ENCODE peak calls at places on chromosomes 6 and 20, in ten cellular contexts. One of them, this sample, is unnamed.

GRCh38 chr20:17622086-17622850 is 52.4 kb downstream of the DSTN start:
- DNase-seq in heart left ventricle: no peak
- DNase-seq in A673: no peak
- DNase-seq in HFF-Myc: no peak
- DNase-seq in BE2C: no peak
- DNase-seq in fibroblast of the aortic adventitia: no peak
- DNase-seq in HepG2: no peak
- DNase-seq in PC-3: no peak
- DNase-seq in tibial artery: peak; percentile 9
- DNase-seq in epithelial cell of proximal tubule: no peak
- DNase-seq in this sample: no peak

GRCh38 chr6:9606435-9607134 is 808.3 kb downstream of the TFAP2A start:
- DNase-seq in HFF-Myc: no peak
- DNase-seq in tibial artery: no peak
- DNase-seq in A673: no peak
- DNase-seq in heart left ventricle: no peak
- DNase-seq in BE2C: no peak
- DNase-seq in PC-3: no peak
- DNase-seq in fibroblast of the aortic adventitia: no peak
- DNase-seq in HepG2: no peak
- DNase-seq in epithelial cell of proximal tubule: no peak
- DNase-seq in this sample: no peak

GRCh38 chr6:29355603-29356002 is 13.1 kb downstream of the OR5V1 start:
- DNase-seq in PC-3: no peak
- DNase-seq in fibroblast of the aortic adventitia: no peak
- DNase-seq in A673: no peak
- DNase-seq in BE2C: no peak
- DNase-seq in tibial artery: no peak
- DNase-seq in HepG2: no peak
- DNase-seq in epithelial cell of proximal tubule: no peak
- DNase-seq in heart left ventricle: no peak
- DNase-seq in HFF-Myc: no peak
- DNase-seq in this sample: no peak

GRCh38 chr6:132764370-132764769 is 6.7 kb upstream of the VNN2 start:
- DNase-seq in heart left ventricle: no peak
- DNase-seq in HFF-Myc: no peak
- DNase-seq in PC-3: peak; percentile 92
- DNase-seq in epithelial cell of proximal tubule: peak; percentile 94
- DNase-seq in BE2C: no peak
- DNase-seq in tibial artery: no peak
- DNase-seq in HepG2: no peak
- DNase-seq in fibroblast of the aortic adventitia: peak; percentile 89
- DNase-seq in A673: peak; percentile 34
- DNase-seq in this sample: peak; percentile 65

GRCh38 chr6:123589973-123590372 is 46.8 kb downstream of the TRDN start:
- DNase-seq in PC-3: no peak
- DNase-seq in heart left ventricle: no peak
- DNase-seq in HepG2: no peak
- DNase-seq in tibial artery: no peak
- DNase-seq in fibroblast of the aortic adventitia: no peak
- DNase-seq in BE2C: no peak
- DNase-seq in HFF-Myc: no peak
- DNase-seq in epithelial cell of proximal tubule: no peak
- DNase-seq in A673: peak; percentile 31
- DNase-seq in this sample: no peak

GRCh38 chr6:104473021-104473429 is 386.7 kb downstream of the HACE1 start:
- DNase-seq in HepG2: no peak
- DNase-seq in tibial artery: no peak
- DNase-seq in PC-3: no peak
- DNase-seq in BE2C: no peak
- DNase-seq in HFF-Myc: no peak
- DNase-seq in heart left ventricle: no peak
- DNase-seq in A673: no peak
- DNase-seq in fibroblast of the aortic adventitia: no peak
- DNase-seq in epithelial cell of proximal tubule: no peak
- DNase-seq in this sample: no peak

GRCh38 chr6:1381397-1382330 is 7.7 kb upstream of the FOXF2 start:
- DNase-seq in A673: peak; percentile 60
- DNase-seq in tibial artery: no peak
- DNase-seq in BE2C: peak; percentile 61
- DNase-seq in epithelial cell of proximal tubule: no peak
- DNase-seq in HFF-Myc: no peak
- DNase-seq in PC-3: peak; percentile 68
- DNase-seq in heart left ventricle: no peak
- DNase-seq in fibroblast of the aortic adventitia: no peak
- DNase-seq in HepG2: no peak
- DNase-seq in this sample: no peak

GRCh38 chr6:148451690-148452089 is 109.1 kb downstream of the SASH1 start:
- DNase-seq in HepG2: no peak
- DNase-seq in fibroblast of the aortic adventitia: no peak
- DNase-seq in HFF-Myc: no peak
- DNase-seq in tibial artery: no peak
- DNase-seq in PC-3: no peak
- DNase-seq in A673: no peak
- DNase-seq in heart left ventricle: no peak
- DNase-seq in epithelial cell of proximal tubule: no peak
- DNase-seq in BE2C: no peak
- DNase-seq in this sample: no peak

GRCh38 chr6:109768485-109768884 is 77.4 kb downstream of the FIG4 start:
- DNase-seq in HepG2: no peak
- DNase-seq in heart left ventricle: no peak
- DNase-seq in tibial artery: no peak
- DNase-seq in fibroblast of the aortic adventitia: peak; percentile 44
- DNase-seq in epithelial cell of proximal tubule: no peak
- DNase-seq in A673: no peak
- DNase-seq in BE2C: no peak
- DNase-seq in HFF-Myc: no peak
- DNase-seq in PC-3: peak; percentile 70
- DNase-seq in this sample: no peak

GRCh38 chr6:26270903-26271639 is 93.9 kb upstream of the BTN3A2 start:
- DNase-seq in heart left ventricle: peak; percentile 65
- DNase-seq in epithelial cell of proximal tubule: no peak
- DNase-seq in BE2C: peak; percentile 78
- DNase-seq in HFF-Myc: peak; percentile 94
- DNase-seq in PC-3: no peak
- DNase-seq in fibroblast of the aortic adventitia: peak; percentile 93
- DNase-seq in A673: peak; percentile 97
- DNase-seq in tibial artery: peak; percentile 77
- DNase-seq in HepG2: no peak
- DNase-seq in this sample: peak; percentile 85

GRCh38 chr6:119535332-119535731 is 185.8 kb upstream of the MAN1A1 start:
- DNase-seq in HFF-Myc: no peak
- DNase-seq in fibroblast of the aortic adventitia: no peak
- DNase-seq in epithelial cell of proximal tubule: no peak
- DNase-seq in HepG2: no peak
- DNase-seq in BE2C: no peak
- DNase-seq in PC-3: no peak
- DNase-seq in heart left ventricle: no peak
- DNase-seq in tibial artery: no peak
- DNase-seq in A673: no peak
- DNase-seq in this sample: no peak

GRCh38 chr20:4472906-4473305 is 248.8 kb upstream of the PRND start:
- DNase-seq in fibroblast of the aortic adventitia: no peak
- DNase-seq in epithelial cell of proximal tubule: no peak
- DNase-seq in tibial artery: no peak
- DNase-seq in A673: no peak
- DNase-seq in HFF-Myc: no peak
- DNase-seq in BE2C: no peak
- DNase-seq in HepG2: no peak
- DNase-seq in PC-3: peak; percentile 61
- DNase-seq in heart left ventricle: no peak
- DNase-seq in this sample: no peak

GRCh38 chr20:4468114-4468513 is 253.6 kb upstream of the PRND start:
- DNase-seq in heart left ventricle: no peak
- DNase-seq in fibroblast of the aortic adventitia: no peak
- DNase-seq in tibial artery: no peak
- DNase-seq in HepG2: no peak
- DNase-seq in HFF-Myc: no peak
- DNase-seq in epithelial cell of proximal tubule: no peak
- DNase-seq in PC-3: no peak
- DNase-seq in A673: no peak
- DNase-seq in BE2C: no peak
- DNase-seq in this sample: no peak

GRCh38 chr20:4469910-4470309 is 251.8 kb upstream of the PRND start:
- DNase-seq in BE2C: no peak
- DNase-seq in HepG2: no peak
- DNase-seq in PC-3: no peak
- DNase-seq in tibial artery: no peak
- DNase-seq in A673: no peak
- DNase-seq in heart left ventricle: no peak
- DNase-seq in HFF-Myc: no peak
- DNase-seq in fibroblast of the aortic adventitia: peak; percentile 10
- DNase-seq in epithelial cell of proximal tubule: no peak
- DNase-seq in this sample: no peak

GRCh38 chr20:4471221-4471620 is 250.5 kb upstream of the PRND start:
- DNase-seq in A673: no peak
- DNase-seq in PC-3: no peak
- DNase-seq in heart left ventricle: no peak
- DNase-seq in HFF-Myc: no peak
- DNase-seq in BE2C: no peak
- DNase-seq in tibial artery: no peak
- DNase-seq in fibroblast of the aortic adventitia: peak; percentile 15
- DNase-seq in HepG2: no peak
- DNase-seq in epithelial cell of proximal tubule: no peak
- DNase-seq in this sample: no peak

DNA sequence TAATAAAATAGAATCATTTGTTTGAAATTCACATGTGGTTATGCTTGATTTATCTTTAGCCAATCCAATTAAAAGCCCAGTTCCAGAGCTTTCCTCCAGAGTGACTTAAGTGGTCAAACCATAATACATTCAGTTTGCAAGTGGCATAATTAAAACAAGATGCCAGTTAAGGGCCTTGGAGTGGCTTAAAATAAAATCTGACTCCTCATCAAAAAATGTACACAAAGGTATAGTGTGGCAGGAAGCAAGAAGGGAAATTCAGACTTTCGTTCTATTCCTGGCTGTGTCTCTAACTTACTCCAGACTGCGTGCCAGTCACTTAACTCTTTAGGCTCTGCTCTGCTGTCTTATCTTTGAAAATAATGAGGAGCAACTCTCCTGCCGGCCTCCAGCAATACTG is 251.3 kb upstream of the PRND start:
- DNase-seq in tibial artery: no peak
- DNase-seq in epithelial cell of proximal tubule: no peak
- DNase-seq in fibroblast of the aortic adventitia: peak; percentile 52
- DNase-seq in HFF-Myc: peak; percentile 98
- DNase-seq in BE2C: no peak
- DNase-seq in A673: peak; percentile 94
- DNase-seq in heart left ventricle: no peak
- DNase-seq in HepG2: no peak
- DNase-seq in PC-3: peak; percentile 63
- DNase-seq in this sample: no peak
- TF ChIP-seq CTCF in tibial artery: no peak
- TF ChIP-seq CTCF in epithelial cell of proximal tubule: no peak
- TF ChIP-seq CTCF in fibroblast of the aortic adventitia: no peak
- TF ChIP-seq CTCF in HFF-Myc: peak; percentile 33
- TF ChIP-seq CTCF in BE2C: no peak
- TF ChIP-seq CTCF in A673: no peak
- TF ChIP-seq CTCF in heart left ventricle: no peak
- TF ChIP-seq CTCF in HepG2: no peak
- TF ChIP-seq CTCF in PC-3: no peak
- TF ChIP-seq CTCF in this sample: no peak

DNA sequence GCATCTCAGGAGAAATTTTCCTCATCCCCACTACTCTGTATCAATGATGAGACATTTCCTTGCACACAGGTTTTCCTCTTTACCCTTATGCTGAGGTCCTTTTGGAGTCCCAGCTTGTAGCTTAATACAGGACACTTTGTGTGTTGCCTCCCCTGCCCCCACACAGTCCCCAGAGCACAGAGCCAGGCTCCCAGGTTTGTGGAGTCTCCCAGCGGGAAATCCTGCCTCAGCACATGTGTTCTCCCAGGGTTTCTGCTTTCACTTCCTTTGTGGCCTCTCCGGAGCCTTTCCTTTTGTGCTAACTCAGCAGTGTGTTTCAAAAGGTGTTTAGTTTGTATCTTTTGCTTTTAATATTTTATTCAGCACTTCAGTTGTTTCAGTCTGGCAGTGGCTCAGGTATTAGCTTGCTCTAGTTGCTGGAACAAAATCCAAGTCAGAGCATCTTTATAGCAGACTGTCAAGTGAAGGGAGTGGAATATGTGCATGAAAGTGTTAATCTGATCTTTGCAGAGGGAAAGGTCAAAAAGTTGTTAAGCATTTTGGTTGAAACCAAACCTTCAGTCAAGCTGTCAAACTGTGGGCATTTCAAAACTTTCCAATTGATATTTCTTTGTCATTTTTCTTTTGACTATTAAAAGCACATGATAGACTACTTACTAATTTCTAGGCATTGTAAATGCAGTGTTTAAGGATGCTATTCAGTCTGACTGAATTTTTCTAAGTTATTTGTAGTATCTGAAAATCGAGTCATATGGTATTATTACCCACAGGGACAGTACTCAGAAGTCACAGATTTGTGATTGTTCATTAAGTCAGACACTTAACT is 8.6 kb downstream of the SNX9 start:
- DNase-seq in epithelial cell of proximal tubule: no peak
- DNase-seq in HepG2: no peak
- DNase-seq in PC-3: no peak
- DNase-seq in BE2C: no peak
- DNase-seq in A673: peak; percentile 20
- DNase-seq in fibroblast of the aortic adventitia: no peak
- DNase-seq in heart left ventricle: no peak
- DNase-seq in HFF-Myc: no peak
- DNase-seq in tibial artery: no peak
- DNase-seq in this sample: peak; percentile 29
- H3K4me3 ChIP-seq in epithelial cell of proximal tubule: no peak overlapping the region
- H3K4me3 ChIP-seq in HepG2: no peak overlapping the region
- H3K4me3 ChIP-seq in PC-3: no peak overlapping the region
- H3K4me3 ChIP-seq in BE2C: no peak overlapping the region
- H3K4me3 ChIP-seq in A673: no peak overlapping the region
- H3K4me3 ChIP-seq in fibroblast of the aortic adventitia: no peak overlapping the region
- H3K4me3 ChIP-seq in heart left ventricle: no peak overlapping the region
- H3K4me3 ChIP-seq in HFF-Myc: no peak overlapping the region
- H3K4me3 ChIP-seq in tibial artery: no peak overlapping the region
- H3K4me3 ChIP-seq in this sample: no peak overlapping the region

DNA sequence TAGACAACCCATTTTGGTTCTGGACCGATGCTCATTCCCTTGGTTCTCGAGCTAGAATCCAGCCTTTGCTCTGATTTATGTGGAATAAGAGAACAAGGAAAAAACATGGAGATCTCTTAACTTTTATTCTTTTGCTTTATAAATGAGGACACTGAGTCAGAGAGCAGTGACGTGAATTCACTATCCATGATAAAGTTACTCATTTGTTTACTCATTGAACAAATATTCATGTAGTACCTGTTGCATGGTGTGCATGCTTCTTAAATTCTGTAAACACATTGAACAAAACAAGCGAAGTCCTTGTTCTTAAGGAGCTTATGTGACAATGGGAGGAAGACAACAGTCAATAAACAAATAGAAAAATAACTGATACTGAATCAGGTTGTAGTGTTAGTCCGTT is 56.9 kb downstream of the BMP2 start:
- DNase-seq in A673: no peak
- DNase-seq in epithelial cell of proximal tubule: no peak
- DNase-seq in heart left ventricle: no peak
- DNase-seq in HepG2: no peak
- DNase-seq in fibroblast of the aortic adventitia: no peak
- DNase-seq in BE2C: no peak
- DNase-seq in HFF-Myc: no peak
- DNase-seq in PC-3: peak; percentile 35
- DNase-seq in tibial artery: no peak
- DNase-seq in this sample: no peak
- TF ChIP-seq CTCF in A673: no peak
- TF ChIP-seq CTCF in epithelial cell of proximal tubule: no peak
- TF ChIP-seq CTCF in heart left ventricle: no peak
- TF ChIP-seq CTCF in HepG2: no peak
- TF ChIP-seq CTCF in fibroblast of the aortic adventitia: no peak
- TF ChIP-seq CTCF in BE2C: no peak
- TF ChIP-seq CTCF in HFF-Myc: no peak
- TF ChIP-seq CTCF in PC-3: no peak
- TF ChIP-seq CTCF in tibial artery: no peak
- TF ChIP-seq CTCF in this sample: no peak

GRCh38 chr20:1896859-1897258 is 1.7 kb downstream of the SIRPA start:
- DNase-seq in HepG2: no peak
- DNase-seq in heart left ventricle: no peak
- DNase-seq in tibial artery: no peak
- DNase-seq in PC-3: no peak
- DNase-seq in HFF-Myc: no peak
- DNase-seq in A673: no peak
- DNase-seq in fibroblast of the aortic adventitia: no peak
- DNase-seq in BE2C: no peak
- DNase-seq in epithelial cell of proximal tubule: no peak
- DNase-seq in this sample: no peak
- H3K4me3 ChIP-seq in HepG2: no peak overlapping the region
- H3K4me3 ChIP-seq in heart left ventricle: peak overlapping the region; percentile 13
- H3K4me3 ChIP-seq in tibial artery: peak overlapping the region; percentile 72
- H3K4me3 ChIP-seq in PC-3: no peak overlapping the region
- H3K4me3 ChIP-seq in HFF-Myc: no peak overlapping the region
- H3K4me3 ChIP-seq in A673: peak overlapping the region; percentile 88
- H3K4me3 ChIP-seq in fibroblast of the aortic adventitia: peak overlapping the region; percentile 73
- H3K4me3 ChIP-seq in BE2C: no peak overlapping the region
- H3K4me3 ChIP-seq in epithelial cell of proximal tubule: peak overlapping the region; percentile 86
- H3K4me3 ChIP-seq in this sample: no peak overlapping the region

This sample was measured in astrocyte of the cerebellum.